ENCODE peak calls at places on chromosomes 4 and X, in five cellular contexts. K is aorta, J is pancreas, D is lung, I is SK-N-SH. V is an unnamed sample. For H3K9me3, the result is how much of the 10 kb centered on the place peaks cover.

GRCh38 chrX:145484740-145485139 is 237.4 kb downstream of the SPANXN1 start:
- DNase-seq in K (no peak), J (no peak), D (no peak), I (no peak), V (no peak)

GRCh38 chr4:181432347-181432746 is 810.9 kb upstream of the TENM3 start:
- DNase-seq in K (no peak), J (peak), D (no peak), I (no peak), V (no peak)

GRCh38 chr4:52957220-52957686 is 95.1 kb downstream of the RASL11B start:
- DNase-seq in K (no peak), J (no peak), D (no peak), I (peak), V (no peak)

GRCh38 chrX:153551135-153551534 is 33.7 kb downstream of the ATP2B3 start:
- DNase-seq in K (no peak), J (no peak), D (no peak), I (no peak), V (no peak)

GRCh38 chr4:144449623-144450022 is 196.3 kb upstream of the HHIP start:
- DNase-seq in K (no peak), J (no peak), D (no peak), I (no peak), V (peak)

GRCh38 chr4:84258905-84259830 is 239.9 kb downstream of the NKX6-1 start:
- DNase-seq in K (no peak), J (no peak), D (no peak), I (no peak), V (no peak)

GRCh38 chr4:109921384-109921808 is 8.7 kb downstream of the EGF start:
- DNase-seq in K (no peak), J (no peak), D (no peak), I (no peak), V (no peak)

GRCh38 chr4:126776361-126776760 is 856.4 kb upstream of the INTU start:
- DNase-seq in K (no peak), J (no peak), D (no peak), I (no peak), V (no peak)

GRCh38 chrX:19554786-19555185 is 39.5 kb upstream of the MAP3K15 start:
- DNase-seq in K (no peak), J (no peak), D (no peak), I (no peak), V (no peak)

GRCh38 chr4:158768577-158769174 is at the start of gene FNIP2:
- DNase-seq in K (peak), J (peak), D (peak), I (peak), V (peak)

GRCh38 chrX:20066968-20067708 is 49.6 kb downstream of the MAP7D2 start:
- DNase-seq in K (no peak), J (no peak), D (no peak), I (peak), V (no peak)

GRCh38 chr4:156949373-156949814 is 22.2 kb downstream of the PDGFC start:
- DNase-seq in K (no peak), J (no peak), D (no peak), I (no peak), V (no peak)

GRCh38 chrX:7252013-7252610 is 104.2 kb upstream of the PUDP start:
- DNase-seq in K (no peak), J (peak), D (peak), I (no peak), V (peak)

GRCh38 chr4:98689507-98690174 is 31.2 kb upstream of the TSPAN5 start:
- DNase-seq in K (no peak), J (no peak), D (no peak), I (no peak), V (no peak)

GRCh38 chrX:41629539-41629938 is 59.2 kb upstream of the GPR34 start:
- DNase-seq in K (no peak), J (no peak), D (no peak), I (no peak), V (no peak)

GRCh38 chr4:40255722-40256281 is 59.0 kb downstream of the RHOH start:
- DNase-seq in K (no peak), J (no peak), D (no peak), I (no peak), V (no peak)

GRCh38 chr4:135249006-135249405 is 1047.4 kb upstream of the PABPC4L start:
- DNase-seq in K (no peak), J (no peak), D (no peak), I (no peak), V (no peak)

GRCh38 chr4:55183926-55184599 is 58.7 kb upstream of the KDR start:
- DNase-seq in K (no peak), J (no peak), D (no peak), I (no peak), V (no peak)

GRCh38 chr4:20074450-20074849 is 177.3 kb upstream of the SLIT2 start:
- DNase-seq in K (no peak), J (no peak), D (no peak), I (no peak), V (no peak)

GRCh38 chr4:12446237-12446636 is 1017.5 kb upstream of the HS3ST1 start:
- DNase-seq in K (no peak), J (no peak), D (no peak), I (peak), V (no peak)

GRCh38 chrX:41178201-41178600 is 93.0 kb downstream of the USP9X start:
- DNase-seq in K (no peak), J (no peak), D (no peak), I (no peak), V (no peak)

GRCh38 chrX:100368167-100368566 is 41.9 kb downstream of the PCDH19 start:
- DNase-seq in K (no peak), J (no peak), D (no peak), I (peak), V (no peak)

GRCh38 chrX:31572396-31572795 is 500.6 kb upstream of the FTHL17 start:
- DNase-seq in K (no peak), J (no peak), D (no peak), I (no peak), V (no peak)

GRCh38 chrX:153643431-153644351 is 3.3 kb upstream of the DUSP9 start:
- DNase-seq in K (peak), J (peak), D (no peak), I (peak), V (peak)

GRCh38 chr4:73343432-73343831 is 60.7 kb upstream of the ALB start:
- DNase-seq in K (no peak), J (no peak), D (no peak), I (no peak), V (no peak)

GRCh38 chrX:144681501-144681900 is 565.8 kb upstream of the SPANXN1 start:
- DNase-seq in K (no peak), J (no peak), D (no peak), I (no peak), V (no peak)

GRCh38 chr4:128600410-128600809 is 209.1 kb upstream of the JADE1 start:
- DNase-seq in K (no peak), J (no peak), D (no peak), I (no peak), V (no peak)

GRCh38 chr4:108172780-108173598 is 4.3 kb upstream of the LEF1 start:
- DNase-seq in K (peak), J (peak), D (no peak), I (peak), V (peak)

GRCh38 chr4:76947369-76947768 is 2.2 kb upstream of the SEPTIN11 start:
- DNase-seq in K (no peak), J (no peak), D (no peak), I (no peak), V (no peak)

GRCh38 chrX:119507206-119507605 is 39.0 kb downstream of the SLC25A5 start:
- DNase-seq in K (no peak), J (no peak), D (no peak), I (no peak), V (no peak)

GRCh38 chr4:88981993-88982392 is 75.0 kb downstream of the FAM13A start:
- DNase-seq in K (no peak), J (no peak), D (no peak), I (no peak), V (no peak)

GRCh38 chr4:157898836-157899605 is 273.8 kb downstream of the GASK1B start:
- DNase-seq in K (no peak), J (no peak), D (no peak), I (no peak), V (no peak)

GRCh38 chr4:150543042-150543441 is 38.9 kb upstream of the MAB21L2 start:
- DNase-seq in K (no peak), J (no peak), D (no peak), I (no peak), V (no peak)

GRCh38 chrX:110847334-110847733 is 51.7 kb upstream of the CHRDL1 start:
- DNase-seq in K (no peak), J (no peak), D (no peak), I (peak), V (no peak)

GRCh38 chrX:129932137-129932791 is 26.3 kb downstream of the UTP14A start:
- DNase-seq in K (peak), J (peak), D (peak), I (peak), V (peak)

GRCh38 chr4:23485793-23486192 is 404.1 kb downstream of the PPARGC1A start:
- DNase-seq in K (no peak), J (no peak), D (no peak), I (no peak), V (no peak)

GRCh38 chr4:131499139-131499873 is 1649.8 kb upstream of the PCDH10 start:
- DNase-seq in K (no peak), J (no peak), D (no peak), I (no peak), V (no peak)

GRCh38 chr4:6472387-6473263 is at the start of gene PPP2R2C:
- DNase-seq in K (no peak), J (no peak), D (no peak), I (peak), V (no peak)
- H3K4me3 ChIP-seq in K (no peak), J (no peak), D (no peak), I (peak), V (no peak)

GRCh38 chrX:102029026-102029425 is 96.5 kb upstream of the TCEAL2 start:
- DNase-seq in K (no peak), J (no peak), D (no peak), I (no peak), V (no peak)
- H3K9me3 ChIP-seq in K (under half), J (under half), D (under half), I (under half), V (under half)

DNA sequence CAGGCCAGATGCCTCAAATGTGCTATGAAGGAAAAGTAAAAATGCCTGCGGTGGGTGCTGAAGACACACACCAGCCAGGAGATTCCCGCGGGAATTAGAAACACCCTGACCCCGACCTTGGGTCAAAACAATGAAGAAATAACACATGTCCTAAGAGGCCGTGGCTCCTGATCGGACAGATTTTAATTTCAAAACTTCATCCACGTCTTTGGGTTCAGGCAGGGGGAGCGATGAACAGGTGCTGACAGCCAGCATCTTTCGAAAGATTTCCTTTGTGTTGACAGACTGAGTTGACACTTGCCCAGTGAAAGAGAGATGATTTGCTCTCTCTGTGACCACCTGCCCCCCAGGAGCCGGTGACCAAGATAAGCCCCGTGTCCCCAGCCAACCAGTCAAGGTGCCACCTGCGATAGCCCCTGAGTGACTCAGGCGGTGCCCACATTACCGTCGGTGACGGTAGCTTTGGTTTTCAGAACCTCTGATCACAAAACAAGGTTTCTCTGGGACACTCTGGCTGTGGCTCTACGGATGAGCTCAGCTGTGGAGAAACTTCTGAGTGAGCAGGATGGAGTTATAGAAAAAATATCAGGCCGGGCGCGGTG is 11.0 kb upstream of the IL3RA start:
- DNase-seq in K (no peak), J (no peak), D (no peak), I (no peak), V (peak)
- H3K27ac ChIP-seq in K (no peak), J (no peak), D (no peak), I (no peak), V (no peak)

GRCh38 chr4:153514001-153514526 is 47.9 kb downstream of the TMEM131L start:
- DNase-seq in K (no peak), J (no peak), D (no peak), I (no peak), V (no peak)

GRCh38 chr4:153511104-153511503 is 44.9 kb downstream of the TMEM131L start:
- DNase-seq in K (no peak), J (no peak), D (no peak), I (no peak), V (no peak)

GRCh38 chr4:153513596-153513995 is 47.4 kb downstream of the TMEM131L start:
- DNase-seq in K (no peak), J (no peak), D (no peak), I (no peak), V (no peak)

GRCh38 chr4:153512162-153512852 is 46.1 kb downstream of the TMEM131L start:
- DNase-seq in K (no peak), J (no peak), D (no peak), I (no peak), V (no peak)

GRCh38 chr4:153512952-153513500 is 46.9 kb downstream of the TMEM131L start:
- DNase-seq in K (no peak), J (no peak), D (no peak), I (no peak), V (no peak)
- H3K4me3 ChIP-seq in K (no peak), J (no peak), D (no peak), I (no peak), V (no peak)

GRCh38 chrX:57902633-57903032 is 7.6 kb downstream of the ZXDA start:
- DNase-seq in K (no peak), J (no peak), D (no peak), I (no peak), V (no peak)
- H3K9me3 ChIP-seq in K (under half), J (under half), D (under half), I (under half), V (under half)

GRCh38 chr4:8507251-8507570 is 66.6 kb downstream of the TRMT44 start:
- DNase-seq in K (no peak), J (no peak), D (no peak), I (no peak), V (no peak)
- H3K27ac ChIP-seq in K (peak), J (peak), D (peak), I (no peak), V (no peak)

DNA sequence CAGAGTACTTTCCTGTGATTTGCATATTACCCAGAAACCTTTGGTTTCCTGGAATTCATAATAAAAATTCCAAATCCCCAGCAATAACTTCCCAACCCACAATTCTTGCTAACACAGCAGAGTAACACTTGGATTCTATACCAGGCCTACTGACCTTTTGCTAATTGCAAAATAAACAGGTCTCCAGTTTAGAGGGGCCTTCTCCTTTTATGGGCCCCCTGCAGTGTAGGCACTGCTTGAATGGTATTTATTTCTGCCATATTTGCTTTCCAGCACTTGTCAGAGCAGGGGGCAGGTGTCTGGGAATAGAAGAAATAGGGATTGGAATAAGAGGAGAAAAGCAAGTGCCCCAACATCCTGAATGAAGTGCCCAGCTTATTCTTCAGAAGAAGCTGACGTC is 25.3 kb upstream of the GPC3 start:
- DNase-seq in K (no peak), J (no peak), D (no peak), I (no peak), V (no peak)
- H3K4me3 ChIP-seq in K (no peak), J (no peak), D (no peak), I (no peak), V (no peak)

V was measured in kidney.